ENCODE peak calls at places on chromosome 21, in five cellular contexts. Y is mesothelial cell of epicardium; D is HEK293T; T is substantia nigra; R is activated CD4-positive, CD25-positive, alpha-beta regulatory T cell. Q is an unnamed sample.

GRCh38 chr21:29105218-29105617 is 25.2 kb upstream of the MAP3K7CL start:
- DNase-seq in Y (no peak), D (no peak), T (no peak), R (no peak), Q (no peak)

GRCh38 chr21:45040114-45040715 is 34.2 kb upstream of the ADARB1 start:
- DNase-seq in Y (no peak), D (no peak), T (no peak), R (no peak), Q (no peak)

GRCh38 chr21:32826317-32827167 is 55.0 kb upstream of the PAXBP1 start:
- DNase-seq in Y (no peak), D (peak), T (peak), R (no peak), Q (no peak)

GRCh38 chr21:46334351-46335140 is 10.6 kb downstream of the PCNT start:
- DNase-seq in Y (no peak), D (no peak), T (no peak), R (no peak), Q (no peak)

GRCh38 chr21:42614811-42615342 is 38.5 kb upstream of the PDE9A start:
- DNase-seq in Y (no peak), D (peak), T (no peak), R (no peak), Q (no peak)

GRCh38 chr21:29360799-29361765 is 62.4 kb downstream of the BACH1 start:
- DNase-seq in Y (no peak), D (no peak), T (peak), R (no peak), Q (no peak)

GRCh38 chr21:33478858-33479678 is 706 bp downstream of the TMEM50B start:
- DNase-seq in Y (peak), D (peak), T (peak), R (peak), Q (no peak)

GRCh38 chr21:43853851-43854772 is 10.9 kb upstream of the AGPAT3 start:
- DNase-seq in Y (no peak), D (no peak), T (no peak), R (no peak), Q (no peak)

GRCh38 chr21:37647781-37648180 is 268.5 kb downstream of the KCNJ6 start:
- DNase-seq in Y (no peak), D (no peak), T (no peak), R (no peak), Q (no peak)

GRCh38 chr21:37587635-37588177 is 221.1 kb downstream of the DYRK1A start:
- DNase-seq in Y (no peak), D (no peak), T (no peak), R (no peak), Q (no peak)

GRCh38 chr21:42002421-42002958 is 7.7 kb downstream of the ZBTB21 start:
- DNase-seq in Y (no peak), D (no peak), T (no peak), R (peak), Q (no peak)

GRCh38 chr21:17660449-17660848 is 47.7 kb upstream of the BTG3 start:
- DNase-seq in Y (no peak), D (no peak), T (no peak), R (no peak), Q (no peak)

GRCh38 chr21:31536138-31536537 is 123.4 kb upstream of the SOD1 start:
- DNase-seq in Y (no peak), D (no peak), T (no peak), R (no peak), Q (no peak)

GRCh38 chr21:35850542-35851103 is 209.7 kb downstream of the SETD4 start:
- DNase-seq in Y (no peak), D (no peak), T (no peak), R (no peak), Q (no peak)

GRCh38 chr21:38817371-38818335 is 11.9 kb downstream of the ETS2 start:
- DNase-seq in Y (no peak), D (no peak), T (no peak), R (no peak), Q (no peak)

GRCh38 chr21:42117229-42118048 is 46.3 kb downstream of the UMODL1 start:
- DNase-seq in Y (peak), D (peak), T (peak), R (peak), Q (peak)

GRCh38 chr21:33198346-33199135 is 31.2 kb upstream of the IFNAR2 start:
- DNase-seq in Y (no peak), D (no peak), T (peak), R (no peak), Q (no peak)

GRCh38 chr21:41630917-41631316 is 123.0 kb upstream of the TMPRSS2 start:
- DNase-seq in Y (no peak), D (no peak), T (no peak), R (no peak), Q (no peak)

GRCh38 chr21:44487831-44488230 is 32.5 kb downstream of the LRRC3 start:
- DNase-seq in Y (no peak), D (peak), T (no peak), R (peak), Q (no peak)

GRCh38 chr21:23160914-23161313 is 2162.7 kb downstream of the NCAM2 start:
- DNase-seq in Y (no peak), D (no peak), T (no peak), R (no peak), Q (no peak)

GRCh38 chr21:14495075-14495474 is 51.0 kb downstream of the SAMSN1 start:
- DNase-seq in Y (no peak), D (no peak), T (no peak), R (no peak), Q (no peak)

GRCh38 chr21:45330075-45330781 is 42.5 kb upstream of the POFUT2 start:
- DNase-seq in Y (no peak), D (no peak), T (no peak), R (no peak), Q (no peak)

GRCh38 chr21:35423694-35424093 is 374.6 kb upstream of the RUNX1 start:
- DNase-seq in Y (no peak), D (no peak), T (no peak), R (no peak), Q (no peak)

GRCh38 chr21:39885119-39885848 is 18.0 kb downstream of the PCP4 start:
- DNase-seq in Y (no peak), D (no peak), T (peak), R (no peak), Q (no peak)

GRCh38 chr21:16492356-16492755 is 762.6 kb downstream of the USP25 start:
- DNase-seq in Y (no peak), D (no peak), T (no peak), R (no peak), Q (no peak)

GRCh38 chr21:14889080-14889805 is 175.6 kb downstream of the NRIP1 start:
- DNase-seq in Y (no peak), D (no peak), T (no peak), R (no peak), Q (no peak)

GRCh38 chr21:15141236-15141970 is 76.6 kb upstream of the NRIP1 start:
- DNase-seq in Y (no peak), D (no peak), T (no peak), R (no peak), Q (no peak)

GRCh38 chr21:34967509-34968289 is 81.4 kb downstream of the RUNX1 start:
- DNase-seq in Y (no peak), D (no peak), T (no peak), R (no peak), Q (no peak)

GRCh38 chr21:42632771-42633690 is 20.4 kb upstream of the PDE9A start:
- DNase-seq in Y (no peak), D (no peak), T (no peak), R (no peak), Q (no peak)

GRCh38 chr21:25005388-25005787 is 601.9 kb downstream of the MRPL39 start:
- DNase-seq in Y (no peak), D (no peak), T (no peak), R (no peak), Q (no peak)

GRCh38 chr21:34367320-34367935 is 3.6 kb downstream of the KCNE2 start:
- DNase-seq in Y (peak), D (peak), T (no peak), R (no peak), Q (no peak)

Q was measured in NCI-H1048.